ENCODE peak calls at places on chromosomes 12 and 14, in five cellular contexts. W is cardiac muscle cell, C is cardiac fibroblast, U is mammary epithelial cell, Y is mucosa of descending colon. X is an unnamed sample.
A peak's percentile ranks its signal among the peaks of the same experiment; 100 is the strongest.

GRCh38 chr14:26872510-26872909 is 274.7 kb upstream of the NOVA1 start:
- DNase-seq in W (peak; percentile 93), C (peak; percentile 55), U (no peak), Y (no peak), X (no peak)

GRCh38 chr12:130644566-130644965 is 71.5 kb downstream of the RIMBP2 start:
- DNase-seq in W (no peak), C (no peak), U (no peak), Y (no peak), X (no peak)

GRCh38 chr14:30525833-30526232 is 33.1 kb upstream of the G2E3 start:
- DNase-seq in W (peak; percentile 15), C (no peak), U (peak; percentile 74), Y (no peak), X (no peak)

GRCh38 chr14:22602853-22603252 is 4.8 kb downstream of the ABHD4 start:
- DNase-seq in W (no peak), C (peak; percentile 57), U (peak; percentile 40), Y (no peak), X (no peak)

GRCh38 chr12:132227782-132228417 is 83.6 kb downstream of the NOC4L start:
- DNase-seq in W (no peak), C (no peak), U (no peak), Y (peak; percentile 39), X (no peak)

GRCh38 chr14:31020834-31021575 is 4.4 kb upstream of the AP4S1 start:
- DNase-seq in W (no peak), C (no peak), U (no peak), Y (no peak), X (no peak)

GRCh38 chr12:6828671-6829531 is 694 bp downstream of the P3H3 start:
- DNase-seq in W (peak; percentile 60), C (peak; percentile 56), U (no peak), Y (peak; percentile 65), X (no peak)

GRCh38 chr14:56829151-56829550 is 18.9 kb upstream of the OTX2 start:
- DNase-seq in W (no peak), C (no peak), U (no peak), Y (no peak), X (no peak)

GRCh38 chr12:54723653-54724256 is 75.6 kb upstream of the DCD start:
- DNase-seq in W (peak; percentile 40), C (peak; percentile 44), U (no peak), Y (no peak), X (no peak)

GRCh38 chr12:11656550-11656949 is 7.1 kb downstream of the ETV6 start:
- DNase-seq in W (no peak), C (no peak), U (peak; percentile 51), Y (no peak), X (no peak)

GRCh38 chr14:63524537-63525155 is 18.5 kb downstream of the PPP2R5E start:
- DNase-seq in W (no peak), C (no peak), U (no peak), Y (peak; percentile 81), X (no peak)

GRCh38 chr14:39339003-39339402 is 93.2 kb downstream of the FBXO33 start:
- DNase-seq in W (no peak), C (no peak), U (no peak), Y (no peak), X (no peak)

GRCh38 chr12:25808604-25809003 is 149.9 kb upstream of the RASSF8 start:
- DNase-seq in W (no peak), C (no peak), U (no peak), Y (no peak), X (no peak)

GRCh38 chr14:85380891-85381290 is 149.1 kb upstream of the FLRT2 start:
- DNase-seq in W (peak; percentile 5), C (no peak), U (no peak), Y (no peak), X (no peak)

GRCh38 chr12:87074801-87075200 is 818.6 kb upstream of the MGAT4C start:
- DNase-seq in W (no peak), C (no peak), U (peak; percentile 12), Y (no peak), X (no peak)

GRCh38 chr12:123513805-123514204 is 19.7 kb downstream of the RILPL1 start:
- DNase-seq in W (no peak), C (no peak), U (no peak), Y (no peak), X (no peak)

GRCh38 chr12:8493084-8493483 is 20.2 kb upstream of the CLEC4D start:
- DNase-seq in W (no peak), C (no peak), U (no peak), Y (no peak), X (no peak)
- H3K4me3 ChIP-seq in W (no peak overlapping the region), C (no peak overlapping the region), U (no peak overlapping the region), Y (no peak overlapping the region), X (no peak overlapping the region)

GRCh38 chr12:124738636-124739467 is 124.8 kb downstream of the SCARB1 start:
- DNase-seq in W (peak; percentile 53), C (no peak), U (peak; percentile 45), Y (no peak), X (no peak)

GRCh38 chr12:124742111-124742510 is 121.6 kb downstream of the SCARB1 start:
- DNase-seq in W (no peak), C (no peak), U (no peak), Y (no peak), X (peak; percentile 73)

GRCh38 chr12:124739953-124740561 is 123.6 kb downstream of the SCARB1 start:
- DNase-seq in W (peak; percentile 27), C (no peak), U (no peak), Y (no peak), X (no peak)

GRCh38 chr12:124741211-124741610 is 122.5 kb downstream of the SCARB1 start:
- DNase-seq in W (no peak), C (no peak), U (no peak), Y (no peak), X (no peak)

GRCh38 chr12:124740691-124741137 is 123.0 kb downstream of the SCARB1 start:
- DNase-seq in W (peak; percentile 41), C (peak; percentile 63), U (peak; percentile 83), Y (no peak), X (no peak)
- TF ChIP-seq CTCF in W (peak; percentile 9), C (no peak), U (peak; percentile 28), Y (no peak), X (no peak)

DNA sequence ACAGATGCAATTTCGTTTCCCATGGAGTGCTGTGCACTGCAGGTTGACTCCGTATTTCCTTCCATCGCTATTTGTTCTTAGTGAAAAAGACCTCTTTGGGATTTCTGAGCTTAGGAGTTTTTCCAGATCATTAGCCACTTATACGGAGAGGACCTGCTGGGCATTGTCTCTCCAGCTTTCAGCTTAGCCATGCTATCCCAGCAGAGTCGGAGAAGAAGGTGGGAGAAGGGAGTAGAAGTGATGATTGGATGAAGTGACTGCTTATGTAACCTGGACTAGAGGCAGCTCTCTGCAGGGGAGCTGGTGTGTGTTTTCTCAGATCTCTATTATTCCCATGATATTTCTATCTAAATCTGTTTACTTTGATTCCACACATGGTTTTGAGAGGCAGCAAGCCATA is 737.6 kb downstream of the DIO2 start:
- DNase-seq in W (no peak), C (no peak), U (no peak), Y (no peak), X (no peak)
- H3K4me3 ChIP-seq in W (no peak overlapping the region), C (no peak overlapping the region), U (no peak overlapping the region), Y (no peak overlapping the region), X (no peak overlapping the region)

DNA sequence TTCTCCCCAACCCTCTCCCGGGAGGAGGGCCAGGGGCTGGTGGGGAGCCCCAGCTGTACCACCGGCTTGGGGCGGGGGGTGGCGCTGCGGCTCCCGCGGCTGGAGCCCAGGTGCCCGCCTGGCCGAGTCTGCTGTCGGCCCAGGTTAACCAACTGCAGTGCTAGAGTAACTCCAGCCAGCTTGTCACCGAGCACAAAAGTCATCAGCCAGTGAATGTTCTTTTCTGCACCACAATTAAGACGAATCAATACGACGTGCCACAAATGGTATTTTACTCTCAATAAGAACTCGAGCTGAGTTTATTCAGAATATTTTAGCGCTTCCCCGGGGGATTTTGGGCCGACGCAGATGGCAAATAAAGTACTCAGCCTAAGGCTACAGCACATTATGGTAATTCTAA is 83.3 kb downstream of the BCL11B start:
- DNase-seq in W (no peak), C (no peak), U (no peak), Y (no peak), X (no peak)
- TF ChIP-seq CTCF in W (no peak), C (no peak), U (no peak), Y (no peak), X (no peak)

GRCh38 chr14:95155044-95155443 is 2.3 kb downstream of the DICER1 start:
- DNase-seq in W (no peak), C (no peak), U (no peak), Y (no peak), X (no peak)
- H3K4me3 ChIP-seq in W (no peak overlapping the region), C (no peak overlapping the region), U (no peak overlapping the region), Y (no peak overlapping the region), X (peak overlapping the region; percentile 77)

GRCh38 chr14:94213021-94213420 is 38.9 kb downstream of the PPP4R4 start:
- DNase-seq in W (peak; percentile 35), C (peak; percentile 38), U (peak; percentile 84), Y (no peak), X (no peak)

GRCh38 chr14:94217116-94217515 is 43.0 kb downstream of the PPP4R4 start:
- DNase-seq in W (no peak), C (no peak), U (no peak), Y (no peak), X (no peak)

GRCh38 chr14:94213741-94214140 is 39.6 kb downstream of the PPP4R4 start:
- DNase-seq in W (no peak), C (no peak), U (no peak), Y (no peak), X (no peak)
- TF ChIP-seq CTCF in W (no peak), C (no peak), U (no peak), Y (no peak), X (no peak)

X was measured in LNCaP clone FGC.